ENCODE peak calls at places on chromosomes 6 and 20, in seven cellular contexts. W is lower leg skin, G is heart left ventricle, M is Panc1, Y is pancreas, Q is body of pancreas, O is neuronal stem cell. B is an unnamed sample.

GRCh38 chr6:97294451-97294850 is 11.4 kb upstream of the MMS22L start:
- DNase-seq in W (no peak), G (no peak), M (no peak), Y (no peak), Q (peak), O (no peak), B (no peak)

GRCh38 chr6:113375950-113376846 is 480.9 kb upstream of the MARCKS start:
- DNase-seq in W (no peak), G (no peak), M (no peak), Y (no peak), Q (no peak), O (no peak), B (no peak)

GRCh38 chr6:81204741-81205140 is 547.7 kb downstream of the TENT5A start:
- DNase-seq in W (no peak), G (no peak), M (no peak), Y (no peak), Q (no peak), O (peak), B (no peak)

GRCh38 chr20:35523298-35523888 is 6.1 kb downstream of the C20orf173 start:
- DNase-seq in W (no peak), G (no peak), M (no peak), Y (no peak), Q (peak), O (no peak), B (no peak)

GRCh38 chr20:62496525-62497218 is 20.9 kb upstream of the GATA5 start:
- DNase-seq in W (no peak), G (no peak), M (no peak), Y (no peak), Q (peak), O (no peak), B (no peak)

GRCh38 chr6:33672808-33673207 is 38.7 kb downstream of the UQCC2 start:
- DNase-seq in W (peak), G (peak), M (peak), Y (peak), Q (peak), O (no peak), B (no peak)

GRCh38 chr6:6841571-6841970 is 253.1 kb downstream of the LY86 start:
- DNase-seq in W (no peak), G (no peak), M (no peak), Y (no peak), Q (peak), O (no peak), B (no peak)

GRCh38 chr6:106380407-106380806 is 19.9 kb downstream of the CRYBG1 start:
- DNase-seq in W (no peak), G (no peak), M (no peak), Y (no peak), Q (no peak), O (no peak), B (no peak)

GRCh38 chr6:16583151-16583762 is 178.0 kb downstream of the ATXN1 start:
- DNase-seq in W (no peak), G (no peak), M (no peak), Y (no peak), Q (no peak), O (no peak), B (no peak)

GRCh38 chr20:50193169-50193850 is 2.7 kb downstream of the CEBPB start:
- DNase-seq in W (no peak), G (peak), M (no peak), Y (peak), Q (peak), O (no peak), B (no peak)

GRCh38 chr6:13261464-13261994 is 66.8 kb downstream of the TBC1D7 start:
- DNase-seq in W (no peak), G (no peak), M (no peak), Y (no peak), Q (no peak), O (no peak), B (no peak)

GRCh38 chr20:38143646-38144554 is 21.2 kb downstream of the TGM2 start:
- DNase-seq in W (no peak), G (peak), M (no peak), Y (peak), Q (peak), O (no peak), B (no peak)

GRCh38 chr20:57600324-57601210 is 19.7 kb downstream of the ZBP1 start:
- DNase-seq in W (no peak), G (no peak), M (no peak), Y (no peak), Q (no peak), O (no peak), B (no peak)

GRCh38 chr6:166736606-166737005 is 109.6 kb upstream of the RPS6KA2 start:
- DNase-seq in W (no peak), G (no peak), M (peak), Y (no peak), Q (no peak), O (no peak), B (no peak)

GRCh38 chr6:109237082-109237985 is 142.0 kb downstream of the CEP57L1 start:
- DNase-seq in W (no peak), G (no peak), M (no peak), Y (no peak), Q (no peak), O (no peak), B (no peak)

GRCh38 chr20:14481863-14482262 is 144.5 kb upstream of the FLRT3 start:
- DNase-seq in W (no peak), G (no peak), M (no peak), Y (no peak), Q (no peak), O (no peak), B (no peak)

GRCh38 chr6:100622907-100623692 is 158.4 kb upstream of the SIM1 start:
- DNase-seq in W (no peak), G (no peak), M (no peak), Y (no peak), Q (no peak), O (no peak), B (no peak)

GRCh38 chr20:37948956-37949355 is 46.0 kb downstream of the VSTM2L start:
- DNase-seq in W (peak), G (no peak), M (no peak), Y (no peak), Q (no peak), O (no peak), B (no peak)

GRCh38 chr20:1144401-1145172 is 26.2 kb downstream of the PSMF1 start:
- DNase-seq in W (no peak), G (no peak), M (no peak), Y (no peak), Q (no peak), O (no peak), B (no peak)

GRCh38 chr6:24951831-24952299 is 16.1 kb upstream of the RIPOR2 start:
- DNase-seq in W (peak), G (no peak), M (no peak), Y (no peak), Q (no peak), O (no peak), B (no peak)

GRCh38 chr6:15427360-15428070 is 181.6 kb downstream of the JARID2 start:
- DNase-seq in W (no peak), G (no peak), M (no peak), Y (no peak), Q (no peak), O (no peak), B (no peak)
- H3K4me3 ChIP-seq in W (no peak), G (no peak), M (no peak), Y (no peak), Q (no peak), O (no peak), B (no peak)

DNA sequence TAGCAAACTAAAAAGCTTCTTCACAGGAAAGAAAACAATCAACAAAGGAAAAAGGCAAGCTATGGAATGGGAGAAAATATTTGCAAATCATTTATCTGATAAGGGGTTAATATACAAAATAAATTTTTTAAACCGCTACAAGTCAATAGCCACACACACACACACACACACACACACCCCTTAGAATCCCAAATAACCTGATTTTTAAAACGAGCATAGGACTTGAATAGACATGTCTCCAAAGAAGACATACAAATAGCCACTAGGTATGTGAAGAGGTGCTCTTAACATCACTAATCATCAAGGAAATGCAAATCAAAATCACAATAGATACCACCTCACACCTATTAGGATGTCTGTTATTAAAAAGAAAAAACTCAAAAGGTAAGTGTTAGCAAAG is 187.7 kb downstream of the TRIM27 start:
- DNase-seq in W (no peak), G (no peak), M (no peak), Y (no peak), Q (no peak), O (no peak), B (no peak)
- H3K4me3 ChIP-seq in W (no peak), G (no peak), M (peak), Y (no peak), Q (no peak), O (no peak), B (no peak)

DNA sequence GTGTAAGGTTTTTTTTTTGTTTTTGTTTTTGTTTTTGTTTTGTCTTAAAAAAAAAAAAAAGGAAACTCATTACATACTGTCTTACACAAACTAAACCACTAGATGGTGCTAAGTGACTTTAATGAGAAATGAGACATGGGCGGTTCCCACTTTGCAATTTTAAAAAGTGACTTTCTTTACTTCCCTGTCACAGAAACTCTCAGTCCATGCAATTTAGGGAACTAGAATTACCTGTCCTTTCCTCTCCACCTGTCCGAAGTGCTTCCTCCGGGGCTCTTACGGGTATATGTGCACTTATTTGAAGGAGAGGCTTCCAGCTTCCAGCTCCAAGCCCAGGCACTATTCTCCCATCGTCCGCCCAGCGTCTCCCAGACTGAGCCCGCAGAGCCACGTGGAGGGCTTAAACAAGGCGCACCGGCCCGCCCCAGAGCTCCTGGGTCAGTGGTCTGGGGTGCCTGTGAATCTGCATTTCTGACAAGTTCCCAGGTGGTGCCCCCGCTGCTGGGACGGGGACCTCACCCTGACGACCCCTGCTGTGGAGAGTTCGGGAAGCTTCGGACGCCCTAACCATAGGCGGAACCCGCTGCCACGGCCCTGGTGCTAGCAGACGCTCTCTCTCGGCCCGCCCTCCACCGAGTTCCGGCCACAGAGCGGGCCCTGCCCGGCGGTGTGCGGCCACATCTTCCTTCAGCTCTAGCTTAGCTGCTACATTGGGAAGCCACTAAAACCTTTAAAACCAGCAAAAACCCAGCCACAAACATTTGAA is 26.1 kb downstream of the BFSP1 start:
- DNase-seq in W (peak), G (peak), M (peak), Y (no peak), Q (peak), O (peak), B (no peak)
- H3K4me3 ChIP-seq in W (no peak), G (peak), M (peak), Y (peak), Q (no peak), O (peak), B (peak)

GRCh38 chr6:99614430-99615161 is 8.0 kb downstream of the PRDM13 start:
- DNase-seq in W (no peak), G (peak), M (no peak), Y (no peak), Q (peak), O (no peak), B (no peak)
- H3K4me3 ChIP-seq in W (peak), G (peak), M (no peak), Y (no peak), Q (no peak), O (peak), B (peak)

GRCh38 chr6:132259070-132259469 is 142.2 kb downstream of the MOXD1 start:
- DNase-seq in W (no peak), G (no peak), M (peak), Y (no peak), Q (no peak), O (no peak), B (no peak)
- H3K4me3 ChIP-seq in W (no peak), G (no peak), M (no peak), Y (no peak), Q (no peak), O (no peak), B (no peak)

DNA sequence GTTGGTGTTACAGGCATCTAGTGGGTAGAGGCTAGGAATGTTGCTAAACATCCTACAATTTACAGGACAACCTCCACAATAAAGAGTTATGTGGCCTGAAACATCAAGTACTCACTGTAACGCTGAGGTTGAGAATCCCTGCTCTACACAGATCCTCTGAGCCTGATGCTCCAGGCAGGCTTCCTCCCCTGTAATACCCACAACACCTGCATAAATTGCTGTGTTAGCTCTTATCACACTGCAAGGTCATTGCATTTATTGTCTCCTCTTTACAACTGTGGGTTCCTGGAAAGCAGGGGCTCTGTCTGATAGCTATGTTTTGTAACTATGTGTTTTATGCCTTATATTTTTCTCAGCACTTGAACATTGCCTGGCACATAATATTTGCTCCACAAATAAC is 11.6 kb downstream of the RPP21 start:
- DNase-seq in W (no peak), G (no peak), M (no peak), Y (no peak), Q (no peak), O (no peak), B (no peak)
- H3K4me3 ChIP-seq in W (no peak), G (no peak), M (no peak), Y (no peak), Q (no peak), O (no peak), B (no peak)

GRCh38 chr6:155850408-155850841 is 394.8 kb upstream of the NOX3 start:
- DNase-seq in W (no peak), G (no peak), M (peak), Y (no peak), Q (no peak), O (no peak), B (no peak)
- H3K4me3 ChIP-seq in W (no peak), G (no peak), M (no peak), Y (no peak), Q (no peak), O (no peak), B (no peak)

DNA sequence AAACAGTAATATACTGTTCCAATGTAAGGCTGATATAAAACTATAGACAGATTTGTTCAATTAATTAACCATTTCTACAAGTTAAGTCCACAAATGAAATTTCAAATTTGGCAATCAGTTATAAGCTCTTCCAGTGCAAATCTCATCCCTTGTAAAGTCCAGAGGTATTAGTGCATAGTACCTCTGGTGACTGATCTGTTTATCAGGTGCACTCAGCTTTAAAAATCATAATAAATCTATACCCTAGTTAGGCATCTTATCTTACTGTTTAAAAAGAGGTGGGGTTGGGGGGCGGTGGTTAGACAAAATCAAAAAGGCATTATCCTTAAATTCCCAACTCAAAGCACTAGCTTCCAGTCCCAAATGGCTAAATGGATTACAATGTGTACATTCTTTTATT is 2.9 kb downstream of the FBXO30 start:
- DNase-seq in W (no peak), G (no peak), M (no peak), Y (no peak), Q (no peak), O (no peak), B (no peak)
- H3K4me3 ChIP-seq in W (no peak), G (no peak), M (peak), Y (no peak), Q (no peak), O (no peak), B (no peak)

GRCh38 chr6:142301421-142302391 is at the start of gene ADGRG6:
- DNase-seq in W (peak), G (peak), M (no peak), Y (peak), Q (peak), O (peak), B (no peak)
- H3K4me3 ChIP-seq in W (peak), G (peak), M (peak), Y (peak), Q (peak), O (peak), B (peak)